ENCODE peak calls at places on chromosome 20, in six cellular contexts. One of them, this sample, is unnamed.

GRCh38 chr20:48531505-48531904 is 296.3 kb downstream of the PREX1 start:
- DNase-seq in upper lobe of right lung: no peak
- DNase-seq in tibial nerve: no peak
- DNase-seq in cardiac muscle cell: no peak
- DNase-seq in NCI-H774: no peak
- DNase-seq in activated naive CD4-positive, alpha-beta T cell treated with anti-CD3 and anti-CD28 coated beads, Interleukin-2, amount 50 U/mL, for 16 hours: no peak
- DNase-seq in this sample: no peak

GRCh38 chr20:61527626-61528025 is 275.6 kb downstream of the CDH4 start:
- DNase-seq in tibial nerve: no peak
- DNase-seq in upper lobe of right lung: no peak
- DNase-seq in NCI-H774: no peak
- DNase-seq in activated naive CD4-positive, alpha-beta T cell treated with anti-CD3 and anti-CD28 coated beads, Interleukin-2, amount 50 U/mL, for 16 hours: no peak
- DNase-seq in cardiac muscle cell: no peak
- DNase-seq in this sample: no peak

GRCh38 chr20:45833883-45834796 is 541 bp downstream of the SNX21 start:
- DNase-seq in cardiac muscle cell: peak; percentile 75
- DNase-seq in upper lobe of right lung: peak; percentile 86
- DNase-seq in tibial nerve: peak; percentile 62
- DNase-seq in NCI-H774: no peak
- DNase-seq in activated naive CD4-positive, alpha-beta T cell treated with anti-CD3 and anti-CD28 coated beads, Interleukin-2, amount 50 U/mL, for 16 hours: peak; percentile 51
- DNase-seq in this sample: peak; percentile 89

GRCh38 chr20:32649697-32650471 is 23.9 kb downstream of the C20orf203 start:
- DNase-seq in NCI-H774: no peak
- DNase-seq in cardiac muscle cell: no peak
- DNase-seq in upper lobe of right lung: no peak
- DNase-seq in activated naive CD4-positive, alpha-beta T cell treated with anti-CD3 and anti-CD28 coated beads, Interleukin-2, amount 50 U/mL, for 16 hours: no peak
- DNase-seq in tibial nerve: no peak
- DNase-seq in this sample: no peak

GRCh38 chr20:38278763-38279162 is 18.2 kb upstream of the KIAA1755 start:
- DNase-seq in cardiac muscle cell: no peak
- DNase-seq in NCI-H774: no peak
- DNase-seq in upper lobe of right lung: no peak
- DNase-seq in activated naive CD4-positive, alpha-beta T cell treated with anti-CD3 and anti-CD28 coated beads, Interleukin-2, amount 50 U/mL, for 16 hours: no peak
- DNase-seq in tibial nerve: no peak
- DNase-seq in this sample: no peak

GRCh38 chr20:16824664-16825063 is 76.5 kb downstream of the OTOR start:
- DNase-seq in upper lobe of right lung: no peak
- DNase-seq in activated naive CD4-positive, alpha-beta T cell treated with anti-CD3 and anti-CD28 coated beads, Interleukin-2, amount 50 U/mL, for 16 hours: no peak
- DNase-seq in NCI-H774: no peak
- DNase-seq in cardiac muscle cell: no peak
- DNase-seq in tibial nerve: no peak
- DNase-seq in this sample: no peak

GRCh38 chr20:32538526-32538918 is 46.6 kb downstream of the NOL4L start:
- DNase-seq in NCI-H774: no peak
- DNase-seq in upper lobe of right lung: no peak
- DNase-seq in activated naive CD4-positive, alpha-beta T cell treated with anti-CD3 and anti-CD28 coated beads, Interleukin-2, amount 50 U/mL, for 16 hours: no peak
- DNase-seq in tibial nerve: no peak
- DNase-seq in cardiac muscle cell: peak; percentile 57
- DNase-seq in this sample: no peak

GRCh38 chr20:1618954-1619550 is 757 bp downstream of the SIRPB1 start:
- DNase-seq in cardiac muscle cell: no peak
- DNase-seq in upper lobe of right lung: no peak
- DNase-seq in activated naive CD4-positive, alpha-beta T cell treated with anti-CD3 and anti-CD28 coated beads, Interleukin-2, amount 50 U/mL, for 16 hours: no peak
- DNase-seq in tibial nerve: no peak
- DNase-seq in NCI-H774: no peak
- DNase-seq in this sample: no peak

GRCh38 chr20:40562031-40562430 is 127.0 kb downstream of the MAFB start:
- DNase-seq in activated naive CD4-positive, alpha-beta T cell treated with anti-CD3 and anti-CD28 coated beads, Interleukin-2, amount 50 U/mL, for 16 hours: no peak
- DNase-seq in tibial nerve: no peak
- DNase-seq in NCI-H774: no peak
- DNase-seq in upper lobe of right lung: peak; percentile 78
- DNase-seq in cardiac muscle cell: peak; percentile 6
- DNase-seq in this sample: no peak

GRCh38 chr20:13348301-13349239 is 127.5 kb downstream of the ISM1 start:
- DNase-seq in NCI-H774: no peak
- DNase-seq in activated naive CD4-positive, alpha-beta T cell treated with anti-CD3 and anti-CD28 coated beads, Interleukin-2, amount 50 U/mL, for 16 hours: no peak
- DNase-seq in tibial nerve: no peak
- DNase-seq in cardiac muscle cell: peak; percentile 15
- DNase-seq in upper lobe of right lung: no peak
- DNase-seq in this sample: no peak

GRCh38 chr20:63099426-63100267 is 92.9 kb upstream of the BHLHE23 start:
- DNase-seq in NCI-H774: no peak
- DNase-seq in cardiac muscle cell: no peak
- DNase-seq in activated naive CD4-positive, alpha-beta T cell treated with anti-CD3 and anti-CD28 coated beads, Interleukin-2, amount 50 U/mL, for 16 hours: peak; percentile 7
- DNase-seq in tibial nerve: no peak
- DNase-seq in upper lobe of right lung: peak; percentile 43
- DNase-seq in this sample: peak; percentile 46

GRCh38 chr20:17710379-17711305 is 10.9 kb downstream of the BANF2 start:
- DNase-seq in activated naive CD4-positive, alpha-beta T cell treated with anti-CD3 and anti-CD28 coated beads, Interleukin-2, amount 50 U/mL, for 16 hours: no peak
- DNase-seq in tibial nerve: no peak
- DNase-seq in upper lobe of right lung: no peak
- DNase-seq in NCI-H774: no peak
- DNase-seq in cardiac muscle cell: peak; percentile 45
- DNase-seq in this sample: no peak

GRCh38 chr20:61640171-61640570 is 388.1 kb downstream of the CDH4 start:
- DNase-seq in cardiac muscle cell: no peak
- DNase-seq in activated naive CD4-positive, alpha-beta T cell treated with anti-CD3 and anti-CD28 coated beads, Interleukin-2, amount 50 U/mL, for 16 hours: no peak
- DNase-seq in NCI-H774: no peak
- DNase-seq in tibial nerve: no peak
- DNase-seq in upper lobe of right lung: no peak
- DNase-seq in this sample: no peak

GRCh38 chr20:38321959-38322598 is 18.1 kb downstream of the BPI start:
- DNase-seq in cardiac muscle cell: peak; percentile 81
- DNase-seq in upper lobe of right lung: no peak
- DNase-seq in NCI-H774: no peak
- DNase-seq in tibial nerve: no peak
- DNase-seq in activated naive CD4-positive, alpha-beta T cell treated with anti-CD3 and anti-CD28 coated beads, Interleukin-2, amount 50 U/mL, for 16 hours: no peak
- DNase-seq in this sample: no peak

GRCh38 chr20:24097051-24097450 is 108.5 kb upstream of the GGTLC1 start:
- DNase-seq in cardiac muscle cell: peak; percentile 69
- DNase-seq in tibial nerve: no peak
- DNase-seq in upper lobe of right lung: no peak
- DNase-seq in activated naive CD4-positive, alpha-beta T cell treated with anti-CD3 and anti-CD28 coated beads, Interleukin-2, amount 50 U/mL, for 16 hours: no peak
- DNase-seq in NCI-H774: no peak
- DNase-seq in this sample: no peak

GRCh38 chr20:15682690-15683089 is 890.6 kb downstream of the KIF16B start:
- DNase-seq in cardiac muscle cell: no peak
- DNase-seq in tibial nerve: no peak
- DNase-seq in upper lobe of right lung: no peak
- DNase-seq in activated naive CD4-positive, alpha-beta T cell treated with anti-CD3 and anti-CD28 coated beads, Interleukin-2, amount 50 U/mL, for 16 hours: no peak
- DNase-seq in NCI-H774: no peak
- DNase-seq in this sample: no peak

GRCh38 chr20:63475209-63475608 is 2.8 kb upstream of the KCNQ2 start:
- DNase-seq in NCI-H774: no peak
- DNase-seq in upper lobe of right lung: no peak
- DNase-seq in cardiac muscle cell: peak; percentile 44
- DNase-seq in tibial nerve: no peak
- DNase-seq in activated naive CD4-positive, alpha-beta T cell treated with anti-CD3 and anti-CD28 coated beads, Interleukin-2, amount 50 U/mL, for 16 hours: no peak
- DNase-seq in this sample: no peak

GRCh38 chr20:56765172-56766073 is 136.3 kb downstream of the TFAP2C start:
- DNase-seq in upper lobe of right lung: no peak
- DNase-seq in NCI-H774: no peak
- DNase-seq in cardiac muscle cell: no peak
- DNase-seq in activated naive CD4-positive, alpha-beta T cell treated with anti-CD3 and anti-CD28 coated beads, Interleukin-2, amount 50 U/mL, for 16 hours: no peak
- DNase-seq in tibial nerve: no peak
- DNase-seq in this sample: no peak

GRCh38 chr20:47540443-47541354 is 39.0 kb downstream of the NCOA3 start:
- DNase-seq in cardiac muscle cell: peak; percentile 14
- DNase-seq in activated naive CD4-positive, alpha-beta T cell treated with anti-CD3 and anti-CD28 coated beads, Interleukin-2, amount 50 U/mL, for 16 hours: no peak
- DNase-seq in tibial nerve: no peak
- DNase-seq in upper lobe of right lung: no peak
- DNase-seq in NCI-H774: no peak
- DNase-seq in this sample: no peak

GRCh38 chr20:35463455-35464300 is 8.3 kb downstream of the CEP250 start:
- DNase-seq in upper lobe of right lung: no peak
- DNase-seq in activated naive CD4-positive, alpha-beta T cell treated with anti-CD3 and anti-CD28 coated beads, Interleukin-2, amount 50 U/mL, for 16 hours: peak; percentile 49
- DNase-seq in cardiac muscle cell: peak; percentile 81
- DNase-seq in tibial nerve: no peak
- DNase-seq in NCI-H774: peak; percentile 18
- DNase-seq in this sample: no peak

GRCh38 chr20:25987073-25987927 is 290.6 kb upstream of the ZNF337 start:
- DNase-seq in activated naive CD4-positive, alpha-beta T cell treated with anti-CD3 and anti-CD28 coated beads, Interleukin-2, amount 50 U/mL, for 16 hours: peak; percentile 68
- DNase-seq in cardiac muscle cell: peak; percentile 63
- DNase-seq in tibial nerve: no peak
- DNase-seq in NCI-H774: peak; percentile 15
- DNase-seq in upper lobe of right lung: peak; percentile 72
- DNase-seq in this sample: peak; percentile 72

GRCh38 chr20:40883097-40883496 is 145.5 kb upstream of the TOP1 start:
- DNase-seq in tibial nerve: no peak
- DNase-seq in activated naive CD4-positive, alpha-beta T cell treated with anti-CD3 and anti-CD28 coated beads, Interleukin-2, amount 50 U/mL, for 16 hours: no peak
- DNase-seq in upper lobe of right lung: no peak
- DNase-seq in cardiac muscle cell: no peak
- DNase-seq in NCI-H774: no peak
- DNase-seq in this sample: no peak

GRCh38 chr20:13277663-13278295 is 56.7 kb downstream of the ISM1 start:
- DNase-seq in tibial nerve: no peak
- DNase-seq in NCI-H774: no peak
- DNase-seq in cardiac muscle cell: no peak
- DNase-seq in upper lobe of right lung: no peak
- DNase-seq in activated naive CD4-positive, alpha-beta T cell treated with anti-CD3 and anti-CD28 coated beads, Interleukin-2, amount 50 U/mL, for 16 hours: no peak
- DNase-seq in this sample: no peak

GRCh38 chr20:19779634-19780033 is 21.6 kb downstream of the RIN2 start:
- DNase-seq in tibial nerve: no peak
- DNase-seq in cardiac muscle cell: no peak
- DNase-seq in upper lobe of right lung: no peak
- DNase-seq in NCI-H774: no peak
- DNase-seq in activated naive CD4-positive, alpha-beta T cell treated with anti-CD3 and anti-CD28 coated beads, Interleukin-2, amount 50 U/mL, for 16 hours: no peak
- DNase-seq in this sample: no peak

GRCh38 chr20:48025061-48025515 is 239.8 kb upstream of the SULF2 start:
- DNase-seq in activated naive CD4-positive, alpha-beta T cell treated with anti-CD3 and anti-CD28 coated beads, Interleukin-2, amount 50 U/mL, for 16 hours: no peak
- DNase-seq in cardiac muscle cell: peak; percentile 95
- DNase-seq in upper lobe of right lung: no peak
- DNase-seq in tibial nerve: peak; percentile 24
- DNase-seq in NCI-H774: no peak
- DNase-seq in this sample: no peak

GRCh38 chr20:53707341-53708102 is 113.9 kb upstream of the ZNF217 start:
- DNase-seq in cardiac muscle cell: no peak
- DNase-seq in tibial nerve: no peak
- DNase-seq in NCI-H774: no peak
- DNase-seq in activated naive CD4-positive, alpha-beta T cell treated with anti-CD3 and anti-CD28 coated beads, Interleukin-2, amount 50 U/mL, for 16 hours: no peak
- DNase-seq in upper lobe of right lung: no peak
- DNase-seq in this sample: no peak

GRCh38 chr20:57522380-57522973 is 2.5 kb downstream of the CTCFL start:
- DNase-seq in tibial nerve: no peak
- DNase-seq in NCI-H774: no peak
- DNase-seq in activated naive CD4-positive, alpha-beta T cell treated with anti-CD3 and anti-CD28 coated beads, Interleukin-2, amount 50 U/mL, for 16 hours: no peak
- DNase-seq in upper lobe of right lung: no peak
- DNase-seq in cardiac muscle cell: no peak
- DNase-seq in this sample: no peak

GRCh38 chr20:37939701-37940151 is 36.8 kb downstream of the VSTM2L start:
- DNase-seq in tibial nerve: no peak
- DNase-seq in upper lobe of right lung: peak; percentile 43
- DNase-seq in activated naive CD4-positive, alpha-beta T cell treated with anti-CD3 and anti-CD28 coated beads, Interleukin-2, amount 50 U/mL, for 16 hours: no peak
- DNase-seq in cardiac muscle cell: no peak
- DNase-seq in NCI-H774: no peak
- DNase-seq in this sample: peak; percentile 53

GRCh38 chr20:16622501-16622900 is 49.3 kb upstream of the KIF16B start:
- DNase-seq in cardiac muscle cell: no peak
- DNase-seq in upper lobe of right lung: no peak
- DNase-seq in NCI-H774: no peak
- DNase-seq in activated naive CD4-positive, alpha-beta T cell treated with anti-CD3 and anti-CD28 coated beads, Interleukin-2, amount 50 U/mL, for 16 hours: no peak
- DNase-seq in tibial nerve: no peak
- DNase-seq in this sample: no peak

GRCh38 chr20:21133917-21134622 is 8.2 kb downstream of the KIZ start:
- DNase-seq in activated naive CD4-positive, alpha-beta T cell treated with anti-CD3 and anti-CD28 coated beads, Interleukin-2, amount 50 U/mL, for 16 hours: no peak
- DNase-seq in tibial nerve: no peak
- DNase-seq in NCI-H774: no peak
- DNase-seq in cardiac muscle cell: no peak
- DNase-seq in upper lobe of right lung: no peak
- DNase-seq in this sample: no peak

GRCh38 chr20:62700261-62700925 is 8.2 kb upstream of the NTSR1 start:
- DNase-seq in cardiac muscle cell: no peak
- DNase-seq in tibial nerve: no peak
- DNase-seq in upper lobe of right lung: no peak
- DNase-seq in activated naive CD4-positive, alpha-beta T cell treated with anti-CD3 and anti-CD28 coated beads, Interleukin-2, amount 50 U/mL, for 16 hours: no peak
- DNase-seq in NCI-H774: no peak
- DNase-seq in this sample: no peak

GRCh38 chr20:33022733-33023438 is 8.6 kb upstream of the BPIFB6 start:
- DNase-seq in activated naive CD4-positive, alpha-beta T cell treated with anti-CD3 and anti-CD28 coated beads, Interleukin-2, amount 50 U/mL, for 16 hours: no peak
- DNase-seq in tibial nerve: no peak
- DNase-seq in cardiac muscle cell: no peak
- DNase-seq in NCI-H774: no peak
- DNase-seq in upper lobe of right lung: no peak
- DNase-seq in this sample: no peak

GRCh38 chr20:44052166-44052565 is 134.8 kb downstream of the JPH2 start:
- DNase-seq in activated naive CD4-positive, alpha-beta T cell treated with anti-CD3 and anti-CD28 coated beads, Interleukin-2, amount 50 U/mL, for 16 hours: no peak
- DNase-seq in cardiac muscle cell: no peak
- DNase-seq in tibial nerve: no peak
- DNase-seq in upper lobe of right lung: peak; percentile 50
- DNase-seq in NCI-H774: no peak
- DNase-seq in this sample: no peak

GRCh38 chr20:47265214-47265613 is 91.3 kb downstream of the ZMYND8 start:
- DNase-seq in tibial nerve: no peak
- DNase-seq in cardiac muscle cell: no peak
- DNase-seq in NCI-H774: no peak
- DNase-seq in upper lobe of right lung: no peak
- DNase-seq in activated naive CD4-positive, alpha-beta T cell treated with anti-CD3 and anti-CD28 coated beads, Interleukin-2, amount 50 U/mL, for 16 hours: no peak
- DNase-seq in this sample: no peak

GRCh38 chr20:24779886-24780285 is 169.2 kb upstream of the CST7 start:
- DNase-seq in NCI-H774: no peak
- DNase-seq in cardiac muscle cell: no peak
- DNase-seq in upper lobe of right lung: peak; percentile 23
- DNase-seq in activated naive CD4-positive, alpha-beta T cell treated with anti-CD3 and anti-CD28 coated beads, Interleukin-2, amount 50 U/mL, for 16 hours: no peak
- DNase-seq in tibial nerve: no peak
- DNase-seq in this sample: no peak

GRCh38 chr20:12053348-12053747 is 135.7 kb downstream of the BTBD3 start:
- DNase-seq in upper lobe of right lung: no peak
- DNase-seq in tibial nerve: no peak
- DNase-seq in activated naive CD4-positive, alpha-beta T cell treated with anti-CD3 and anti-CD28 coated beads, Interleukin-2, amount 50 U/mL, for 16 hours: no peak
- DNase-seq in NCI-H774: no peak
- DNase-seq in cardiac muscle cell: peak; percentile 89
- DNase-seq in this sample: no peak

GRCh38 chr20:46995561-46996142 is 101.0 kb downstream of the EYA2 start:
- DNase-seq in tibial nerve: no peak
- DNase-seq in cardiac muscle cell: no peak
- DNase-seq in activated naive CD4-positive, alpha-beta T cell treated with anti-CD3 and anti-CD28 coated beads, Interleukin-2, amount 50 U/mL, for 16 hours: no peak
- DNase-seq in NCI-H774: no peak
- DNase-seq in upper lobe of right lung: no peak
- DNase-seq in this sample: no peak

GRCh38 chr20:53652859-53653520 is 59.4 kb upstream of the ZNF217 start:
- DNase-seq in cardiac muscle cell: peak; percentile 46
- DNase-seq in tibial nerve: no peak
- DNase-seq in NCI-H774: no peak
- DNase-seq in upper lobe of right lung: no peak
- DNase-seq in activated naive CD4-positive, alpha-beta T cell treated with anti-CD3 and anti-CD28 coated beads, Interleukin-2, amount 50 U/mL, for 16 hours: no peak
- DNase-seq in this sample: no peak

This sample was measured in cardiac septum.